ENCODE peak calls at places on chromosomes 5 and 9, in seven cellular contexts. H, K, Z, B, V, L and P are unnamed samples.
A peak's percentile ranks its signal among the peaks of the same experiment; 100 is the strongest.

GRCh38 chr5:74409166-74409706 is 231.3 kb downstream of the ENC1 start:
- DNase-seq in H (no peak), K (no peak), Z (no peak), B (no peak), V (peak; percentile 37), L (no peak), P (peak; percentile 69)

GRCh38 chr5:3234566-3234965 is 361.1 kb upstream of the IRX1 start:
- DNase-seq in H (no peak), K (no peak), Z (no peak), B (no peak), V (no peak), L (no peak), P (no peak)

GRCh38 chr5:176550275-176550831 is 1.2 kb downstream of the CDHR2 start:
- DNase-seq in H (no peak), K (peak; percentile 43), Z (no peak), B (no peak), V (no peak), L (no peak), P (no peak)

GRCh38 chr5:179344301-179345178 is 721 bp downstream of the ADAMTS2 start:
- DNase-seq in H (no peak), K (no peak), Z (no peak), B (peak; percentile 32), V (no peak), L (no peak), P (peak; percentile 76)

GRCh38 chr5:77638204-77638762 is at the start of gene OTP:
- DNase-seq in H (no peak), K (no peak), Z (no peak), B (no peak), V (no peak), L (no peak), P (no peak)

GRCh38 chr9:114094971-114095370 is 4.1 kb downstream of the KIF12 start:
- DNase-seq in H (no peak), K (no peak), Z (no peak), B (no peak), V (no peak), L (no peak), P (peak; percentile 37)

GRCh38 chr5:92119110-92119509 is 736.0 kb upstream of the ARRDC3 start:
- DNase-seq in H (no peak), K (no peak), Z (no peak), B (no peak), V (no peak), L (no peak), P (no peak)

GRCh38 chr5:91166040-91166807 is 216.9 kb downstream of the ARRDC3 start:
- DNase-seq in H (no peak), K (no peak), Z (no peak), B (no peak), V (no peak), L (no peak), P (no peak)

GRCh38 chr5:112417931-112418358 is 1.1 kb downstream of the EPB41L4A start:
- DNase-seq in H (no peak), K (no peak), Z (no peak), B (peak; percentile 65), V (no peak), L (peak; percentile 2), P (peak; percentile 92)

GRCh38 chr9:32886021-32886420 is 102.7 kb downstream of the TMEM215 start:
- DNase-seq in H (no peak), K (no peak), Z (no peak), B (no peak), V (no peak), L (no peak), P (no peak)

GRCh38 chr5:141910271-141910673 is 13.4 kb upstream of the DELE1 start:
- DNase-seq in H (no peak), K (no peak), Z (no peak), B (no peak), V (no peak), L (no peak), P (no peak)

GRCh38 chr5:124399426-124399961 is 346.9 kb downstream of the ZNF608 start:
- DNase-seq in H (no peak), K (no peak), Z (no peak), B (no peak), V (no peak), L (no peak), P (no peak)

GRCh38 chr5:142506046-142506445 is 179.8 kb downstream of the FGF1 start:
- DNase-seq in H (no peak), K (no peak), Z (no peak), B (no peak), V (no peak), L (no peak), P (no peak)

GRCh38 chr9:91884746-91885687 is 65.0 kb downstream of the ROR2 start:
- DNase-seq in H (no peak), K (no peak), Z (no peak), B (no peak), V (no peak), L (no peak), P (no peak)

GRCh38 chr9:77486463-77486862 is 161.7 kb downstream of the GNA14 start:
- DNase-seq in H (no peak), K (no peak), Z (no peak), B (no peak), V (no peak), L (no peak), P (no peak)

GRCh38 chr9:136860933-136861873 is 4.9 kb downstream of the EDF1 start:
- DNase-seq in H (no peak), K (no peak), Z (no peak), B (no peak), V (no peak), L (no peak), P (no peak)

GRCh38 chr5:86664173-86664572 is 46.4 kb downstream of the COX7C start:
- DNase-seq in H (no peak), K (no peak), Z (no peak), B (no peak), V (no peak), L (no peak), P (no peak)

GRCh38 chr9:127108182-127108876 is 14.1 kb downstream of the ANGPTL2 start:
- DNase-seq in H (no peak), K (no peak), Z (no peak), B (no peak), V (no peak), L (no peak), P (no peak)

GRCh38 chr5:167853421-167853820 is 438.0 kb upstream of the WWC1 start:
- DNase-seq in H (no peak), K (no peak), Z (no peak), B (no peak), V (no peak), L (no peak), P (no peak)

GRCh38 chr5:150599917-150600511 is 40.4 kb upstream of the SYNPO start:
- DNase-seq in H (no peak), K (no peak), Z (peak; percentile 39), B (peak; percentile 83), V (peak; percentile 5), L (no peak), P (peak; percentile 92)

GRCh38 chr5:97172227-97172626 is 10.8 kb downstream of the RIOK2 start:
- DNase-seq in H (no peak), K (no peak), Z (no peak), B (no peak), V (no peak), L (no peak), P (no peak)

GRCh38 chr5:19531374-19531952 is 456.5 kb downstream of the CDH18 start:
- DNase-seq in H (no peak), K (no peak), Z (no peak), B (no peak), V (no peak), L (no peak), P (no peak)

GRCh38 chr5:5159282-5160108 is 19.4 kb downstream of the ADAMTS16 start:
- DNase-seq in H (no peak), K (no peak), Z (no peak), B (no peak), V (no peak), L (no peak), P (no peak)

GRCh38 chr9:121107041-121107440 is 32.3 kb downstream of the CNTRL start:
- DNase-seq in H (no peak), K (peak; percentile 26), Z (no peak), B (no peak), V (no peak), L (no peak), P (no peak)

GRCh38 chr5:55104036-55104767 is 1.8 kb downstream of the GZMA start:
- DNase-seq in H (no peak), K (no peak), Z (no peak), B (no peak), V (no peak), L (no peak), P (no peak)

GRCh38 chr5:138990986-138991645 is 116.0 kb upstream of the LRRTM2 start:
- DNase-seq in H (no peak), K (no peak), Z (no peak), B (no peak), V (no peak), L (no peak), P (no peak)

GRCh38 chr9:128685636-128686489 is 3.2 kb upstream of the SET start:
- DNase-seq in H (no peak), K (peak; percentile 53), Z (no peak), B (peak; percentile 57), V (no peak), L (no peak), P (no peak)

GRCh38 chr5:50325237-50325832 is 115.8 kb downstream of the EMB start:
- DNase-seq in H (no peak), K (peak; percentile 68), Z (no peak), B (no peak), V (no peak), L (no peak), P (no peak)

GRCh38 chr5:169531631-169532030 is 51.9 kb upstream of the SPDL1 start:
- DNase-seq in H (no peak), K (no peak), Z (no peak), B (no peak), V (no peak), L (no peak), P (no peak)

GRCh38 chr9:107024193-107024592 is 161.2 kb downstream of the ZNF462 start:
- DNase-seq in H (no peak), K (peak; percentile 86), Z (no peak), B (no peak), V (no peak), L (no peak), P (no peak)

GRCh38 chr5:143400541-143401252 is 2.8 kb downstream of the NR3C1 start:
- DNase-seq in H (no peak), K (peak; percentile 39), Z (no peak), B (no peak), V (no peak), L (no peak), P (peak; percentile 6)

GRCh38 chr9:127569819-127570401 is 42.2 kb upstream of the STXBP1 start:
- DNase-seq in H (no peak), K (peak; percentile 67), Z (no peak), B (no peak), V (no peak), L (no peak), P (no peak)

GRCh38 chr9:136572003-136572595 is 26.3 kb upstream of the NOTCH1 start:
- DNase-seq in H (no peak), K (no peak), Z (no peak), B (no peak), V (no peak), L (no peak), P (peak; percentile 85)

GRCh38 chr5:151924564-151925395 is at the start of gene GLRA1:
- DNase-seq in H (peak; percentile 61), K (peak; percentile 37), Z (no peak), B (peak; percentile 59), V (no peak), L (peak; percentile 32), P (peak; percentile 84)

GRCh38 chr5:180113660-180114303 is 42.2 kb upstream of the RNF130 start:
- DNase-seq in H (no peak), K (no peak), Z (no peak), B (no peak), V (no peak), L (no peak), P (no peak)

GRCh38 chr5:5558593-5558992 is 136.1 kb downstream of the ICE1 start:
- DNase-seq in H (no peak), K (no peak), Z (no peak), B (no peak), V (no peak), L (no peak), P (no peak)